ENCODE peak calls at places on chromosome 20, in six cellular contexts. Z is HepG2, G is sigmoid colon, W is GM12878, S is IMR-90, Y is left lung. E is an unnamed sample.

GRCh38 chr20:17854307-17854903 is 114.2 kb downstream of the SNX5 start:
- DNase-seq in Z (peak; percentile 82), G (no peak), Y (no peak), S (peak; percentile 44), W (no peak), E (peak; percentile 76)

GRCh38 chr20:25579081-25579770 is 6.1 kb downstream of the NINL start:
- DNase-seq in G (no peak), Y (peak; percentile 75), Z (peak; percentile 87), W (no peak), S (no peak), E (no peak)

GRCh38 chr20:25280051-25280573 is 32.2 kb downstream of the PYGB start:
- DNase-seq in S (no peak), Y (peak; percentile 35), G (peak; percentile 82), Z (no peak), W (no peak), E (no peak)

GRCh38 chr20:17043323-17043722 is 183.5 kb upstream of the PCSK2 start:
- DNase-seq in Z (no peak), S (no peak), W (no peak), Y (no peak), G (no peak), E (no peak)

GRCh38 chr20:33624399-33624798 is 37.7 kb upstream of the C20orf144 start:
- DNase-seq in Z (no peak), Y (no peak), S (no peak), W (no peak), G (no peak), E (no peak)

GRCh38 chr20:59340186-59340885 is 39.9 kb downstream of the EDN3 start:
- DNase-seq in W (no peak), G (no peak), Z (no peak), S (no peak), Y (no peak), E (no peak)

GRCh38 chr20:8796088-8796665 is 272.7 kb upstream of the PLCB4 start:
- DNase-seq in Z (no peak), W (no peak), S (peak; percentile 26), Y (no peak), G (no peak), E (no peak)

GRCh38 chr20:53220482-53221307 is 248.5 kb downstream of the TSHZ2 start:
- DNase-seq in G (no peak), S (no peak), Z (no peak), Y (no peak), W (no peak), E (no peak)

GRCh38 chr20:54624701-54625472 is 149.5 kb downstream of the DOK5 start:
- DNase-seq in Y (no peak), G (no peak), Z (no peak), W (no peak), S (peak; percentile 6), E (no peak)

GRCh38 chr20:3068986-3069900 is 2.2 kb upstream of the OXT start:
- DNase-seq in G (no peak), S (peak; percentile 36), W (no peak), Z (peak; percentile 55), Y (no peak), E (peak; percentile 68)

GRCh38 chr20:8854566-8854965 is 214.3 kb upstream of the PLCB4 start:
- DNase-seq in W (no peak), Y (peak; percentile 43), G (peak; percentile 84), Z (no peak), S (peak; percentile 83), E (no peak)

DNA sequence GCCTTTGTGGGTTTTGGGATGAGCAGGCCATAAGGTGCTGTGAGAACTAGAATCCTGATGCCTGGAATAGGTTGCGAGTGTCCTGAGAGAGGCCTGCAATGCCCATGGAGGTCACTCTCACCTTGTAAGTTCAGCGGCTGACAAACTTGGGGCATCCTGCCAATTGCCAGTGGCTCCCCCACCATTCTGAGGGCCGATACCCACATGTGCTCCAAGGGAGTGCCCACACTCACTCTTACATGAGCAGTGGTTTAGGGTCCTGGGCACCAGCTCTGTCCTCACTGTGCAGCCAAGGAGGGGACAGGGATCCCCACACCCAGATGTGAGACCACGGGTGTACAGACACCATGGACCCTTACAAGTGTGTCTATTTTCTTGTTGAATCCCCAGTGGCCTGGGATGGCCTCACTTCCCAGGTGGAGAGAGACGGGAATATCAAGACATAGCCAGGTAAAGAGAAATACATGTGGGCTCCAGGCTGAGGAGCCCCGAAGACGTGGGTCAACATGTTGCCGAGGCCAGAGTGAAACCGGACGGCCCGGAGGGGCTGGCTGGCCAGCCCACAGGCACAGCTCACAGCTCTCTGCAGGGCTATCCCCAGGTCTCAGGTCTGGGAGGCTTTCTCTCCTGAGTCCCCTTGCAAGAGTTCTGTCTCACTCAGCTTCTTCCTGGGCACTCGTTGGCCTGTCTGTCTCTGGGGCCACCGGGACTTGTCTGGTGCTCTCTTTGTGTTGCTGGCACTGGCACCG is 2.0 kb upstream of the CST9 start:
- DNase-seq in G (no peak), Y (no peak), S (no peak), W (no peak), Z (no peak), E (no peak)
- H3K36me3 ChIP-seq in G (no peaks in the 10 kb centered on the region), Y (no peaks in the 10 kb centered on the region), S (no peaks in the 10 kb centered on the region), W (no peaks in the 10 kb centered on the region), Z (no peaks in the 10 kb centered on the region), E (no peaks in the 10 kb centered on the region)

DNA sequence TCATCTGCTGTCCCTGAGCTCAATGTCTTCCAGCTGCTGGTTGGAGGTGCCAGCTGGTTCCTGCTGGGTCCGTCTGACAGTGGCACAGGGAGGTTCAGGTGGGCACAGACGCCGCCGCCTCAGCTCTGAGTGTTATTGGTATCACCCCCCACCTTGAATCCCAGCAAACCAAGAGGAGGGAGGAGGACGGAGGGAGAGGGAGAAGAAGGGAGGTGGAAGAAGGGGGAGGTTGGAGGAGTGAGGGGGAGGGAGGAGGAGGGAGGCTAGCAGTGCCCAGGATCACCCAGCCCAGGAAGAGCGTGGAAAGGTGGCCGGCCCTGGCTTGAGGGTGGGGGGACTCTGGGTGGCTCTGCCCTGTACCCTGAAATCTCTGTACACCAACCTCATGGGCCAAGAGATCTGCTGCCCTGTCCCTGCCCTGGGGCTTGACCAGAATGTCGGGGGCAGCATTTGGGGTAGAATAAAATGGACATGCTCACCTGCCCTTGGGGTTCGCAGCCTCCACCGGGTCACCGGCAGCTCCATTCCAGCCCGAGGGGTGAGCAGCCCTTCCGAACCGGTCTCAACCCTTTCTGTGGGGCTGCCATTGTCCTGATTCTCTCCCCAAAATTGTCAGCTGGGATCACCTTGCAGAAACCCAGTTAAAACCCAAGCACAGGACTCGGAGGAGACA is 17.1 kb downstream of the NTSR1 start:
- DNase-seq in W (no peak), Y (peak; percentile 47), Z (no peak), S (no peak), G (peak; percentile 65), E (no peak)
- H3K4me1 ChIP-seq in W (no peaks in the 10 kb centered on the region), Y (no peaks in the 10 kb centered on the region), Z (no peaks in the 10 kb centered on the region), S (peaks cover 3% of the 10 kb centered on the region), G (peaks cover 80% of the 10 kb centered on the region), E (no peaks in the 10 kb centered on the region)

GRCh38 chr20:57880155-57880648 is 170.4 kb upstream of the PMEPA1 start:
- DNase-seq in Z (no peak), Y (no peak), W (no peak), G (peak; percentile 71), S (no peak), E (no peak)
- H3K27ac ChIP-seq in Z (no peak overlapping the region), Y (no peak overlapping the region), W (no peak overlapping the region), G (peak overlapping the region; percentile 28), S (no peak overlapping the region), E (no peak overlapping the region)

GRCh38 chr20:64098471-64099013 is 8.8 kb downstream of the NPBWR2 start:
- DNase-seq in S (no peak), G (no peak), Z (no peak), W (no peak), Y (peak; percentile 67), E (no peak)

GRCh38 chr20:64099086-64099786 is 8.1 kb downstream of the NPBWR2 start:
- DNase-seq in S (no peak), Y (peak; percentile 54), Z (no peak), W (no peak), G (no peak), E (no peak)

GRCh38 chr20:64100946-64101688 is 6.2 kb downstream of the NPBWR2 start:
- DNase-seq in Y (peak; percentile 20), G (no peak), S (no peak), Z (no peak), W (no peak), E (no peak)

GRCh38 chr20:64100566-64100888 is 6.8 kb downstream of the NPBWR2 start:
- DNase-seq in S (no peak), Z (no peak), Y (peak; percentile 11), G (no peak), W (no peak), E (no peak)

GRCh38 chr20:64099880-64100565 is 7.3 kb downstream of the NPBWR2 start:
- DNase-seq in Y (peak; percentile 34), Z (no peak), W (no peak), S (no peak), G (no peak), E (no peak)
- H3K36me3 ChIP-seq in Y (no peaks in the 10 kb centered on the region), Z (no peaks in the 10 kb centered on the region), W (no peaks in the 10 kb centered on the region), S (no peaks in the 10 kb centered on the region), G (no peaks in the 10 kb centered on the region), E (no peaks in the 10 kb centered on the region)

GRCh38 chr20:11453430-11453829 is 464.3 kb upstream of the BTBD3 start:
- DNase-seq in Z (no peak), W (no peak), S (peak; percentile 87), Y (no peak), G (no peak), E (no peak)
- H3K4me1 ChIP-seq in Z (no peaks in the 10 kb centered on the region), W (no peaks in the 10 kb centered on the region), S (peaks cover 16% of the 10 kb centered on the region), Y (no peaks in the 10 kb centered on the region), G (peaks cover 36% of the 10 kb centered on the region), E (no peaks in the 10 kb centered on the region)

GRCh38 chr20:1818247-1818840 is 76.9 kb upstream of the SIRPA start:
- DNase-seq in Y (no peak), S (no peak), G (no peak), Z (no peak), W (no peak), E (no peak)

GRCh38 chr20:1819311-1820136 is 75.7 kb upstream of the SIRPA start:
- DNase-seq in W (no peak), G (no peak), S (no peak), Y (no peak), Z (no peak), E (no peak)

GRCh38 chr20:1818895-1819294 is 76.3 kb upstream of the SIRPA start:
- DNase-seq in W (no peak), S (no peak), Z (no peak), Y (no peak), G (no peak), E (no peak)

GRCh38 chr20:1822564-1823420 is 72.4 kb upstream of the SIRPA start:
- DNase-seq in G (no peak), W (no peak), Z (peak; percentile 39), Y (no peak), S (peak; percentile 70), E (no peak)

DNA sequence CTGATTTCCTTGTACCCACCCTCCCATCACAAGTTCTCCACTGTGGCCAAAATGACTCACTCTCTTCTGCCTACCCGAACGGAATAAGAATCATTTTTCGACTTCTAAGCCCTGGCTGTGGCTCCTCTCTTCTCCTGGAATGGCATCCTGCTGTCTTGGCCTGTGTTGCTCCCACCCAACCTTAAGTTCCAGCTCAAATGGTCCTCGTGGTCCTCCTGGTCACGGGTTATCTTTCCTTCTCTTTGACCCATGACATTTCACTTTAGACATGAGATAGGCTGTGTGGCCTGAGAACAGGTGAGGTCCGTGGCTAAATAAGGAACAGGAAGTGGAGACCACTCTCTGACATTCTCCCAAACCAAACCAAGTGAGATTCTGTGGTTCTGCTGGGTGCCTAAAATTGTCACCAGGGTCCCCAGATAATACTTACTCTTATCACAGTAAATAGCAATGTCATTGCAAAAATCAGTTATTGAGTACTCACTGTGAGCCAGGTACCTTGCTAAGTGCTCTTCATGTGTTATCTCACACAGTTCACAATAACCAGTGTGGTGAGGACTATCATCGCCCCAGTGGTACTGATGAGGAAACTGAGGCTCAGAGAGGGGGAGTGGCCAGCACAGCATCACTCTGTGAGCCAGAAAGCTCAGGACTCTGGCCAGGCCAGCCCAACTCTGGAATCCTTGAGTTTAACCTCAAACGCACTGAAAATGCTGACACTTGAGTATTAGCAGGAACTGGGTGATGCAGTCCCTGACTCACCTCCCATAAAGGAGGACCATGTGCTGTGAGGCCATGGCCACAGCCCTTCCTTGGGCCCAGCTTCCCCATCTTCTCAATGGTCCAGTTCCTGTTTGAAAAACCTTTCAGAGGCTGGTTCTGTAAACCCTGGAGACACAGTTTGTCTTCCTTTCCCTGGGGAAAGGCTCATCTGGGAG is 74.8 kb upstream of the SIRPA start:
- DNase-seq in W (no peak), Y (no peak), S (peak; percentile 80), G (no peak), Z (no peak), E (no peak)
- H3K27ac ChIP-seq in W (no peak overlapping the region), Y (peak overlapping the region; percentile 94), S (no peak overlapping the region), G (peak overlapping the region; percentile 29), Z (no peak overlapping the region), E (peak overlapping the region; percentile 15)